ENCODE peak calls at places on chromosomes 12 and 14, in seven cellular contexts. P is cardiac muscle cell; U is WTC11; H is astrocyte of the spinal cord; W is A549; E is HFFc6; K is stimulated activated CD4-positive, alpha-beta T cell treated with anti-CD3 and anti-CD28 coated beads, TNF-alpha, amount 100 ng/mL, for 48 hours. T is an unnamed sample.

GRCh38 chr12:105289114-105289904 is 41.2 kb upstream of the C12orf75 start:
- DNase-seq in P (no peak), U (no peak), H (peak), W (no peak), E (peak), K (no peak), T (peak)

GRCh38 chr14:99509871-99510555 is 28.8 kb downstream of the CCNK start:
- DNase-seq in P (no peak), U (no peak), H (no peak), W (no peak), E (no peak), K (no peak), T (no peak)

GRCh38 chr14:98131406-98131805 is 1140.6 kb downstream of the BCL11B start:
- DNase-seq in P (no peak), U (no peak), H (no peak), W (no peak), E (no peak), K (no peak), T (no peak)

GRCh38 chr14:99918781-99919180 is 125.6 kb downstream of the EML1 start:
- DNase-seq in P (no peak), U (no peak), H (no peak), W (no peak), E (no peak), K (no peak), T (no peak)

GRCh38 chr12:105987687-105988035 is 151.1 kb downstream of the NUAK1 start:
- DNase-seq in P (no peak), U (no peak), H (no peak), W (no peak), E (no peak), K (no peak), T (no peak)

GRCh38 chr12:79373896-79374499 is 316.8 kb downstream of the PAWR start:
- DNase-seq in P (peak), U (peak), H (peak), W (peak), E (no peak), K (no peak), T (peak)

GRCh38 chr14:89013098-89013504 is 188.7 kb downstream of the TTC8 start:
- DNase-seq in P (peak), U (peak), H (peak), W (peak), E (peak), K (no peak), T (peak)

GRCh38 chr12:109666068-109666467 is 47.6 kb upstream of the FAM222A start:
- DNase-seq in P (no peak), U (no peak), H (no peak), W (no peak), E (no peak), K (no peak), T (no peak)

GRCh38 chr14:102532204-102532658 is 22.7 kb upstream of the ANKRD9 start:
- DNase-seq in P (no peak), U (no peak), H (no peak), W (peak), E (no peak), K (no peak), T (peak)

GRCh38 chr12:108403952-108404351 is 64.8 kb upstream of the CMKLR1 start:
- DNase-seq in P (peak), U (peak), H (no peak), W (no peak), E (no peak), K (no peak), T (no peak)

GRCh38 chr14:104290058-104290667 is 151.8 kb downstream of the KIF26A start:
- DNase-seq in P (no peak), U (peak), H (no peak), W (no peak), E (no peak), K (no peak), T (no peak)

GRCh38 chr12:114479831-114480230 is 73.9 kb upstream of the TBX5 start:
- DNase-seq in P (no peak), U (peak), H (no peak), W (no peak), E (no peak), K (no peak), T (no peak)

GRCh38 chr14:60637490-60638452 is 11.5 kb downstream of the SIX1 start:
- DNase-seq in P (no peak), U (peak), H (peak), W (no peak), E (no peak), K (no peak), T (no peak)

GRCh38 chr12:54561164-54561563 is 11.8 kb downstream of the PDE1B start:
- DNase-seq in P (peak), U (no peak), H (no peak), W (no peak), E (no peak), K (no peak), T (no peak)

GRCh38 chr12:7093892-7094291 is 1.6 kb upstream of the C1R start:
- DNase-seq in P (no peak), U (no peak), H (no peak), W (no peak), E (no peak), K (no peak), T (no peak)

GRCh38 chr12:62435337-62436163 is 31.1 kb upstream of the MON2 start:
- DNase-seq in P (peak), U (peak), H (peak), W (peak), E (peak), K (no peak), T (peak)

GRCh38 chr14:56886471-56887062 is 76.3 kb upstream of the OTX2 start:
- DNase-seq in P (no peak), U (no peak), H (no peak), W (no peak), E (no peak), K (no peak), T (no peak)